ENCODE peak calls at places on chromosomes 13 and 19, in four cellular contexts. K, D, I and J are unnamed samples.

GRCh38 chr13:44413095-44413494 is 39.5 kb downstream of the SERP2 start:
- DNase-seq in I (no peak), K (no peak), D (peak), J (no peak)

GRCh38 chr13:102128216-102128800 is 273.5 kb downstream of the FGF14 start:
- DNase-seq in D (no peak), K (no peak), I (peak), J (peak)

GRCh38 chr13:39411501-39411900 is 191.5 kb downstream of the LHFPL6 start:
- DNase-seq in D (no peak), K (no peak), I (no peak), J (no peak)

GRCh38 chr13:21698975-21699679 is 28.3 kb downstream of the FGF9 start:
- DNase-seq in K (no peak), D (no peak), I (no peak), J (no peak)

GRCh38 chr13:111422352-111422751 is 101.9 kb downstream of the TEX29 start:
- DNase-seq in I (no peak), K (no peak), D (no peak), J (no peak)

GRCh38 chr19:543912-544608 is at the start of gene GZMM:
- DNase-seq in K (peak), D (no peak), I (no peak), J (no peak)

GRCh38 chr19:376111-376470 is 31.5 kb upstream of the MIER2 start:
- DNase-seq in D (no peak), I (no peak), K (no peak), J (no peak)

GRCh38 chr13:26300140-26300539 is 46.2 kb downstream of the CDK8 start:
- DNase-seq in K (peak), D (peak), I (peak), J (peak)

GRCh38 chr19:10961073-10961762 is 388 bp downstream of the SMARCA4 start:
- DNase-seq in I (peak), D (no peak), K (peak), J (peak)

GRCh38 chr13:37313383-37313782 is 207.9 kb upstream of the CSNK1A1L start:
- DNase-seq in D (no peak), I (peak), K (no peak), J (peak)

GRCh38 chr19:34323433-34324204 is 41.4 kb upstream of the GPI start:
- DNase-seq in I (no peak), K (no peak), D (no peak), J (no peak)

GRCh38 chr13:79767126-79767525 is 286.2 kb downstream of the NDFIP2 start:
- DNase-seq in D (peak), I (no peak), K (no peak), J (no peak)

GRCh38 chr19:18119243-18120105 is 21.9 kb downstream of the MAST3 start:
- DNase-seq in K (peak), D (no peak), I (no peak), J (no peak)

GRCh38 chr19:16587031-16588023 is 15.1 kb upstream of the SLC35E1 start:
- DNase-seq in K (peak), D (no peak), I (peak), J (peak)

GRCh38 chr13:68988176-68988575 is 1119.5 kb upstream of the ATXN8OS start:
- DNase-seq in I (no peak), D (no peak), K (no peak), J (no peak)

GRCh38 chr19:13899393-13899792 is 6.5 kb downstream of the BRME1 start:
- DNase-seq in K (no peak), D (no peak), I (no peak), J (no peak)

GRCh38 chr13:46124531-46124966 is 19.7 kb upstream of the CPB2 start:
- DNase-seq in I (no peak), K (peak), D (no peak), J (no peak)

GRCh38 chr19:55600336-55601028 is 394 bp downstream of the ZNF524 start:
- DNase-seq in K (peak), I (peak), D (peak), J (no peak)

GRCh38 chr19:18205180-18205915 is 1.5 kb upstream of the RAB3A start:
- DNase-seq in D (peak), K (peak), I (peak), J (peak)

GRCh38 chr19:51020988-51021651 is 1.6 kb upstream of the KLK10 start:
- DNase-seq in K (peak), D (peak), I (peak), J (peak)